ENCODE peak calls at places on chromosomes 2 and 18, in eight cellular contexts. One of them, this sample, is unnamed.

GRCh38 chr18:51137891-51138290 is 59.6 kb downstream of the MEX3C start:
- DNase-seq in spleen: no peak
- DNase-seq in adrenal gland: no peak
- DNase-seq in uterus: no peak
- DNase-seq in right lobe of liver: no peak
- DNase-seq in endothelial cell of umbilical vein: no peak
- DNase-seq in heart left ventricle: no peak
- DNase-seq in IMR-90: no peak
- DNase-seq in this sample: no peak

GRCh38 chr18:2180586-2180985 is 390.7 kb downstream of the METTL4 start:
- DNase-seq in spleen: no peak
- DNase-seq in right lobe of liver: no peak
- DNase-seq in heart left ventricle: no peak
- DNase-seq in endothelial cell of umbilical vein: no peak
- DNase-seq in uterus: no peak
- DNase-seq in IMR-90: no peak
- DNase-seq in adrenal gland: no peak
- DNase-seq in this sample: no peak

GRCh38 chr2:85705680-85706039 is 11.5 kb downstream of the GNLY start:
- DNase-seq in right lobe of liver: peak; percentile 86
- DNase-seq in heart left ventricle: peak; percentile 60
- DNase-seq in IMR-90: peak; percentile 99
- DNase-seq in adrenal gland: peak; percentile 76
- DNase-seq in uterus: peak; percentile 50
- DNase-seq in endothelial cell of umbilical vein: peak; percentile 39
- DNase-seq in spleen: no peak
- DNase-seq in this sample: peak; percentile 90

GRCh38 chr2:207239754-207240494 is 74.2 kb upstream of the KLF7 start:
- DNase-seq in spleen: no peak
- DNase-seq in endothelial cell of umbilical vein: no peak
- DNase-seq in adrenal gland: peak; percentile 42
- DNase-seq in right lobe of liver: no peak
- DNase-seq in heart left ventricle: no peak
- DNase-seq in IMR-90: peak; percentile 74
- DNase-seq in uterus: no peak
- DNase-seq in this sample: no peak

GRCh38 chr2:221529943-221530652 is 42.0 kb downstream of the EPHA4 start:
- DNase-seq in adrenal gland: no peak
- DNase-seq in spleen: no peak
- DNase-seq in endothelial cell of umbilical vein: peak; percentile 89
- DNase-seq in right lobe of liver: no peak
- DNase-seq in IMR-90: peak; percentile 93
- DNase-seq in heart left ventricle: no peak
- DNase-seq in uterus: no peak
- DNase-seq in this sample: no peak

GRCh38 chr18:44682871-44683221 is 2.2 kb downstream of the SETBP1 start:
- DNase-seq in adrenal gland: no peak
- DNase-seq in IMR-90: no peak
- DNase-seq in uterus: peak; percentile 54
- DNase-seq in endothelial cell of umbilical vein: no peak
- DNase-seq in spleen: no peak
- DNase-seq in right lobe of liver: no peak
- DNase-seq in heart left ventricle: no peak
- DNase-seq in this sample: peak; percentile 50

GRCh38 chr2:178478102-178478441 is 328 bp downstream of the FKBP7 start:
- DNase-seq in endothelial cell of umbilical vein: no peak
- DNase-seq in uterus: no peak
- DNase-seq in spleen: peak; percentile 75
- DNase-seq in right lobe of liver: no peak
- DNase-seq in IMR-90: peak; percentile 31
- DNase-seq in adrenal gland: no peak
- DNase-seq in heart left ventricle: no peak
- DNase-seq in this sample: no peak

GRCh38 chr2:137262600-137262999 is 497.3 kb downstream of the THSD7B start:
- DNase-seq in spleen: no peak
- DNase-seq in IMR-90: no peak
- DNase-seq in endothelial cell of umbilical vein: no peak
- DNase-seq in adrenal gland: no peak
- DNase-seq in uterus: no peak
- DNase-seq in right lobe of liver: no peak
- DNase-seq in heart left ventricle: no peak
- DNase-seq in this sample: no peak

GRCh38 chr18:58556333-58557012 is 72.4 kb downstream of the ALPK2 start:
- DNase-seq in heart left ventricle: peak; percentile 92
- DNase-seq in uterus: no peak
- DNase-seq in endothelial cell of umbilical vein: no peak
- DNase-seq in right lobe of liver: no peak
- DNase-seq in IMR-90: no peak
- DNase-seq in adrenal gland: no peak
- DNase-seq in spleen: no peak
- DNase-seq in this sample: no peak

GRCh38 chr2:161068670-161069069 is 91.6 kb upstream of the TANK start:
- DNase-seq in adrenal gland: no peak
- DNase-seq in endothelial cell of umbilical vein: no peak
- DNase-seq in IMR-90: peak; percentile 35
- DNase-seq in right lobe of liver: no peak
- DNase-seq in heart left ventricle: no peak
- DNase-seq in uterus: no peak
- DNase-seq in spleen: no peak
- DNase-seq in this sample: no peak

GRCh38 chr2:127106457-127106997 is 427 bp downstream of the BIN1 start:
- DNase-seq in spleen: peak; percentile 84
- DNase-seq in right lobe of liver: no peak
- DNase-seq in heart left ventricle: peak; percentile 31
- DNase-seq in uterus: peak; percentile 38
- DNase-seq in IMR-90: peak; percentile 10
- DNase-seq in endothelial cell of umbilical vein: no peak
- DNase-seq in adrenal gland: no peak
- DNase-seq in this sample: no peak

GRCh38 chr2:207845202-207845864 is 75.6 kb upstream of the FZD5 start:
- DNase-seq in IMR-90: no peak
- DNase-seq in spleen: no peak
- DNase-seq in uterus: no peak
- DNase-seq in endothelial cell of umbilical vein: no peak
- DNase-seq in right lobe of liver: no peak
- DNase-seq in adrenal gland: no peak
- DNase-seq in heart left ventricle: no peak
- DNase-seq in this sample: no peak

GRCh38 chr2:99106905-99107304 is 34.6 kb upstream of the C2orf15 start:
- DNase-seq in right lobe of liver: no peak
- DNase-seq in IMR-90: no peak
- DNase-seq in uterus: no peak
- DNase-seq in heart left ventricle: no peak
- DNase-seq in endothelial cell of umbilical vein: no peak
- DNase-seq in adrenal gland: no peak
- DNase-seq in spleen: no peak
- DNase-seq in this sample: no peak

GRCh38 chr2:60839126-60839813 is 42.1 kb upstream of the REL start:
- DNase-seq in spleen: no peak
- DNase-seq in heart left ventricle: no peak
- DNase-seq in endothelial cell of umbilical vein: no peak
- DNase-seq in right lobe of liver: no peak
- DNase-seq in uterus: no peak
- DNase-seq in IMR-90: no peak
- DNase-seq in adrenal gland: no peak
- DNase-seq in this sample: no peak

GRCh38 chr2:79591281-79591680 is 78.4 kb downstream of the CTNNA2 start:
- DNase-seq in uterus: no peak
- DNase-seq in spleen: no peak
- DNase-seq in IMR-90: no peak
- DNase-seq in adrenal gland: no peak
- DNase-seq in right lobe of liver: no peak
- DNase-seq in endothelial cell of umbilical vein: no peak
- DNase-seq in heart left ventricle: no peak
- DNase-seq in this sample: no peak

GRCh38 chr2:239693761-239694415 is 293.1 kb upstream of the HDAC4 start:
- DNase-seq in right lobe of liver: no peak
- DNase-seq in heart left ventricle: no peak
- DNase-seq in endothelial cell of umbilical vein: no peak
- DNase-seq in IMR-90: no peak
- DNase-seq in spleen: peak; percentile 44
- DNase-seq in uterus: no peak
- DNase-seq in adrenal gland: no peak
- DNase-seq in this sample: no peak

GRCh38 chr2:189819297-189819704 is 35.1 kb downstream of the PMS1 start:
- DNase-seq in endothelial cell of umbilical vein: no peak
- DNase-seq in heart left ventricle: no peak
- DNase-seq in spleen: no peak
- DNase-seq in right lobe of liver: no peak
- DNase-seq in IMR-90: peak; percentile 81
- DNase-seq in uterus: no peak
- DNase-seq in adrenal gland: no peak
- DNase-seq in this sample: no peak

GRCh38 chr2:189821953-189822748 is 37.9 kb downstream of the PMS1 start:
- DNase-seq in uterus: no peak
- DNase-seq in adrenal gland: no peak
- DNase-seq in IMR-90: peak; percentile 85
- DNase-seq in heart left ventricle: no peak
- DNase-seq in endothelial cell of umbilical vein: no peak
- DNase-seq in spleen: peak; percentile 75
- DNase-seq in right lobe of liver: no peak
- DNase-seq in this sample: no peak

DNA sequence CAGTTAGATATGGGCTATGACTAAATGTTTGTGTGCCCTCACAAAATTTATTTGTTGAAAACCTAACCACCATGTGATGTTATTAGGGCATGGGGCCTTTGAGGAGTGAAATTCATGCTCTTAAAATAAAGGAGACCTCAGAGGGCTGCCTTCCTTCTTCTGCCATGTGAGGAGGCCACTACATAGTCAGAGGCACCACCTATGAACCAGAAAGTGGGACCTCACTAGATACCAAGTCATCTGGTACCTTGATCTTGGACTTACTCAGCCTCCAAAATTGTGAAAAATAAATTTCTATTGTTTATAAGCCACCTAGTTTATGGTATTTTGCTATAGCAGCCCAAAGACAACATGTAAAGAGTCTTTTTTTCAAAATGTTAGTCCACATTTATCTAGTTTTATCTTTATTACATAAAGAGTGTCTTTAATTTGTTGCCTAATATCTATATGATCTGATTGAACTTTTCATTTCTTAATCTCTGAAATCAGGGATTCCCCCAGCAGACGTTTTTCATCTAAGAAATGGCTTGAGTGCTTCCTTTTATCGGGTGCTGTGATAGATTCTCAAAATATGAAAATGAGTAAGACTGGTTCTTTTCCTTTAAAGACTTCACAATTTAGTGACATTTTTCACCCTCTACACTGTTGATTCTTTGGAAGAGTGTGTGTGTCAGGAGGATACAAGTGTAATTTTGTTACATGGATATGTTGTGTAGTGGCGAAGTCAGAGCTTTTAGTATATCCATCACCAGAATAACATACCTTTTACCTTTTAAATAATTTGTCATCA is 34.2 kb downstream of the PMS1 start:
- DNase-seq in heart left ventricle: no peak
- DNase-seq in uterus: no peak
- DNase-seq in IMR-90: no peak
- DNase-seq in adrenal gland: no peak
- DNase-seq in endothelial cell of umbilical vein: no peak
- DNase-seq in spleen: no peak
- DNase-seq in right lobe of liver: no peak
- DNase-seq in this sample: no peak
- TF ChIP-seq POLR2A in heart left ventricle: no peak
- TF ChIP-seq POLR2A in uterus: no peak
- TF ChIP-seq POLR2A in IMR-90: no peak
- TF ChIP-seq POLR2A in adrenal gland: no peak
- TF ChIP-seq POLR2A in endothelial cell of umbilical vein: no peak
- TF ChIP-seq POLR2A in spleen: no peak
- TF ChIP-seq POLR2A in right lobe of liver: no peak
- TF ChIP-seq POLR2A in this sample: no peak

GRCh38 chr2:29940706-29941105 is 19.3 kb upstream of the ALK start:
- DNase-seq in spleen: no peak
- DNase-seq in heart left ventricle: peak; percentile 44
- DNase-seq in IMR-90: no peak
- DNase-seq in uterus: peak; percentile 40
- DNase-seq in adrenal gland: peak; percentile 43
- DNase-seq in endothelial cell of umbilical vein: no peak
- DNase-seq in right lobe of liver: no peak
- DNase-seq in this sample: no peak
- TF ChIP-seq CTCF in spleen: no peak
- TF ChIP-seq CTCF in heart left ventricle: no peak
- TF ChIP-seq CTCF in IMR-90: no peak
- TF ChIP-seq CTCF in uterus: no peak
- TF ChIP-seq CTCF in adrenal gland: no peak
- TF ChIP-seq CTCF in endothelial cell of umbilical vein: no peak
- TF ChIP-seq CTCF in right lobe of liver: no peak
- TF ChIP-seq CTCF in this sample: no peak

GRCh38 chr2:58460670-58461069 is 219.5 kb upstream of the FANCL start:
- DNase-seq in heart left ventricle: no peak
- DNase-seq in right lobe of liver: no peak
- DNase-seq in uterus: no peak
- DNase-seq in adrenal gland: no peak
- DNase-seq in IMR-90: no peak
- DNase-seq in spleen: no peak
- DNase-seq in endothelial cell of umbilical vein: no peak
- DNase-seq in this sample: no peak
- H3K36me3 ChIP-seq in heart left ventricle: no peaks in the 10 kb centered on the region
- H3K36me3 ChIP-seq in right lobe of liver: no peaks in the 10 kb centered on the region
- H3K36me3 ChIP-seq in uterus: no peaks in the 10 kb centered on the region
- H3K36me3 ChIP-seq in adrenal gland: no peaks in the 10 kb centered on the region
- H3K36me3 ChIP-seq in IMR-90: no peaks in the 10 kb centered on the region
- H3K36me3 ChIP-seq in spleen: no peaks in the 10 kb centered on the region
- H3K36me3 ChIP-seq in endothelial cell of umbilical vein: no peaks in the 10 kb centered on the region
- H3K36me3 ChIP-seq in this sample: no peaks in the 10 kb centered on the region

GRCh38 chr18:36377626-36378025 is 80.1 kb downstream of the FHOD3 start:
- DNase-seq in endothelial cell of umbilical vein: no peak
- DNase-seq in IMR-90: no peak
- DNase-seq in right lobe of liver: no peak
- DNase-seq in adrenal gland: no peak
- DNase-seq in heart left ventricle: no peak
- DNase-seq in uterus: no peak
- DNase-seq in spleen: no peak
- DNase-seq in this sample: no peak
- TF ChIP-seq POLR2A in endothelial cell of umbilical vein: no peak
- TF ChIP-seq POLR2A in IMR-90: no peak
- TF ChIP-seq POLR2A in right lobe of liver: no peak
- TF ChIP-seq POLR2A in adrenal gland: no peak
- TF ChIP-seq POLR2A in heart left ventricle: no peak
- TF ChIP-seq POLR2A in uterus: no peak
- TF ChIP-seq POLR2A in spleen: no peak
- TF ChIP-seq POLR2A in this sample: no peak